ENCODE peak calls at places on chromosomes 11 and 22, in ten cellular contexts. Q is astrocyte, Z is endothelial cell of umbilical vein, U is H9, X is fibroblast of lung, E is GM23338, B is IMR-90, J is H1, T is PC-9, K is HCT116. F is an unnamed sample.
A peak's percentile ranks its signal among the peaks of the same experiment; 100 is the strongest.

GRCh38 chr11:127601578-127601977 is 601.0 kb upstream of the KIRREL3 start:
- DNase-seq in Q (no peak), Z (no peak), U (no peak), X (no peak), E (peak; percentile 30), B (no peak), J (no peak), T (no peak), K (no peak), F (no peak)

GRCh38 chr11:134997652-134998320 is 585.7 kb upstream of the B3GAT1 start:
- DNase-seq in Q (no peak), Z (no peak), U (no peak), X (no peak), E (no peak), B (no peak), J (no peak), T (no peak), K (no peak), F (no peak)

GRCh38 chr11:125272092-125272491 is 107.5 kb downstream of the PKNOX2 start:
- DNase-seq in Q (peak; percentile 66), Z (no peak), U (no peak), X (peak; percentile 73), E (no peak), B (peak; percentile 33), J (no peak), T (no peak), K (no peak), F (no peak)

GRCh38 chr11:57645716-57646085 is 4.0 kb downstream of the YPEL4 start:
- DNase-seq in Q (no peak), Z (no peak), U (no peak), X (no peak), E (peak; percentile 32), B (no peak), J (peak; percentile 70), T (no peak), K (no peak), F (no peak)

GRCh38 chr11:80822248-80822647 is 1381.4 kb upstream of the TENM4 start:
- DNase-seq in Q (no peak), Z (no peak), U (no peak), X (no peak), E (no peak), B (no peak), J (no peak), T (no peak), K (no peak), F (no peak)

GRCh38 chr11:2812371-2812991 is 73.1 kb downstream of the CDKN1C start:
- DNase-seq in Q (no peak), Z (no peak), U (no peak), X (no peak), E (no peak), B (no peak), J (no peak), T (no peak), K (no peak), F (peak; percentile 58)

GRCh38 chr22:18042685-18043084 is 18.3 kb upstream of the MICAL3 start:
- DNase-seq in Q (no peak), Z (no peak), U (no peak), X (no peak), E (no peak), B (no peak), J (no peak), T (no peak), K (no peak), F (no peak)

GRCh38 chr11:126265801-126266200 is 2.9 kb downstream of the SRPRA start:
- DNase-seq in Q (no peak), Z (peak; percentile 28), U (no peak), X (peak; percentile 10), E (no peak), B (peak; percentile 11), J (no peak), T (no peak), K (no peak), F (no peak)

GRCh38 chr22:19933328-19934241 is 8.0 kb upstream of the COMT start:
- DNase-seq in Q (no peak), Z (no peak), U (no peak), X (no peak), E (no peak), B (no peak), J (no peak), T (no peak), K (no peak), F (no peak)

GRCh38 chr11:10550988-10551657 is 10.1 kb upstream of the RNF141 start:
- DNase-seq in Q (no peak), Z (no peak), U (no peak), X (no peak), E (no peak), B (no peak), J (no peak), T (no peak), K (no peak), F (no peak)

GRCh38 chr11:115008774-115009173 is 330.4 kb downstream of the NXPE2 start:
- DNase-seq in Q (no peak), Z (no peak), U (no peak), X (no peak), E (peak; percentile 11), B (no peak), J (no peak), T (no peak), K (no peak), F (no peak)
- TF ChIP-seq CTCF in Q (no peak), Z (no peak), U (no peak), X (no peak), E (peak; percentile 22), B (no peak), J (no peak), T (no peak), K (no peak), F (no peak)

DNA sequence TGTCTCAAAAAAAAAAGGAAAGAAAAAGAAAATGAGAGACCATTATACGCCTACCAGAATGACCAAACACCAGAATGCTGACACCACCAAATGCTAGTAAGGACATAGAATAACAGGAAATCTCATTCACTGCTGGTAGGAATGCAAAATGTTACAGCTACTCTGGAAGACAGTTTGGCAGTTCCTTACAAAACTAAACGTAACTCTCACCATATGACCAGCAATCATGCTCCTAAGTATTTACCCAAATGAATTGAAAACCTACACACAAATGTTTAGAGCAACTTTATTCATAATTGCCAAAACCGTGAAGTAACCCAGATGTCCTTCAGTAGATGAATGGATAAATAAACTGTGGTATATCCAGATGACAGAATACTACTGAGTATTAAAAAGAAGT is 7.2 kb downstream of the CHKA start:
- DNase-seq in Q (no peak), Z (peak; percentile 60), U (peak; percentile 0), X (no peak), E (no peak), B (peak; percentile 65), J (no peak), T (no peak), K (no peak), F (no peak)
- H4K20me1 ChIP-seq in Q (peaks cover 44% of the 10 kb centered on the region), Z (no peaks in the 10 kb centered on the region), U (no peaks in the 10 kb centered on the region), X (peaks cover 2% of the 10 kb centered on the region), E (peaks cover 84% of the 10 kb centered on the region), B (peaks cover 22% of the 10 kb centered on the region), J (peaks cover 24% of the 10 kb centered on the region), T (peaks cover 99% of the 10 kb centered on the region), K (peaks cover 7% of the 10 kb centered on the region), F (peaks cover 85% of the 10 kb centered on the region)

DNA sequence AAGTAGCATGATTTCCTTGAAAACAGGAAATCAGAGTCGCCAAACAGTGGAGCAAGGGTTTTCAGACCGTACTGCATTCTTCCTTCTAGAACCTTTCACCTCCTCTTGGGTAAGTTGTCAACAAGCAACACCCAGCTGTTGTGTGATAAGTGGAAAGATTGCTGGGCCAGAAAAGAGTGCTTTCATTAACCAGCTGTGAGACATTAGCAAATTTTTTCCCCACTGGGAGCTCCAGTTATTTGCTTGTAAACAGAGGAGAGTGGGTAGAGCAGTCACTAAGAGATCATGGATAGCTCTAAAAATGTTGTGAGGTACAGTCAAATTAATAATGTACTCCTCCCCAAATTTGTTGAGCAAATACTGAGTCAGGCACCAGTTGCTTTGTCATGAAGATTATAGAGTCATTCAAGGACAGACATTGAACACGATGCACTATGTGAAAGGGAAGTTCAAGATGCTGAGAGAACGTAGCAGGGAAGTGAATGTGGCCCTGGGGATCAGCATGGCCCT is 11.7 kb upstream of the MPEG1 start:
- DNase-seq in Q (no peak), Z (peak; percentile 25), U (no peak), X (no peak), E (no peak), B (no peak), J (no peak), T (no peak), K (no peak), F (no peak)
- H3K27me3 ChIP-seq in Q (no peaks in the 10 kb centered on the region), Z (no peaks in the 10 kb centered on the region), U (no peaks in the 10 kb centered on the region), X (no peaks in the 10 kb centered on the region), E (no peaks in the 10 kb centered on the region), B (no peaks in the 10 kb centered on the region), J (no peaks in the 10 kb centered on the region), T (no peaks in the 10 kb centered on the region), K (no peaks in the 10 kb centered on the region), F (no peaks in the 10 kb centered on the region)

GRCh38 chr11:77471520-77472234 is 2.2 kb downstream of the PAK1 start:
- DNase-seq in Q (no peak), Z (no peak), U (no peak), X (no peak), E (peak; percentile 63), B (no peak), J (no peak), T (peak; percentile 55), K (no peak), F (peak; percentile 74)
- TF ChIP-seq CTCF in Q (peak; percentile 12), Z (no peak), U (peak; percentile 55), X (peak; percentile 19), E (peak; percentile 50), B (peak; percentile 13), J (no peak), T (peak; percentile 66), K (peak; percentile 66), F (peak; percentile 42)

GRCh38 chr11:501001-501682 is 5.9 kb downstream of the RNH1 start:
- DNase-seq in Q (no peak), Z (no peak), U (no peak), X (no peak), E (no peak), B (no peak), J (no peak), T (no peak), K (no peak), F (no peak)

GRCh38 chr11:503179-503981 is 3.7 kb downstream of the RNH1 start:
- DNase-seq in Q (no peak), Z (no peak), U (no peak), X (peak; percentile 18), E (no peak), B (peak; percentile 19), J (no peak), T (no peak), K (no peak), F (peak; percentile 26)

GRCh38 chr11:502288-503178 is 4.5 kb downstream of the RNH1 start:
- DNase-seq in Q (no peak), Z (no peak), U (no peak), X (no peak), E (no peak), B (no peak), J (no peak), T (no peak), K (no peak), F (no peak)

GRCh38 chr11:499201-500076 is 7.6 kb downstream of the RNH1 start:
- DNase-seq in Q (no peak), Z (no peak), U (peak; percentile 22), X (no peak), E (no peak), B (no peak), J (no peak), T (no peak), K (no peak), F (no peak)

GRCh38 chr11:501683-502287 is 5.3 kb downstream of the RNH1 start:
- DNase-seq in Q (no peak), Z (no peak), U (no peak), X (no peak), E (no peak), B (no peak), J (no peak), T (no peak), K (no peak), F (no peak)
- H4K20me1 ChIP-seq in Q (peaks cover 38% of the 10 kb centered on the region), Z (no peaks in the 10 kb centered on the region), U (no peaks in the 10 kb centered on the region), X (no peaks in the 10 kb centered on the region), E (peaks cover 7% of the 10 kb centered on the region), B (peaks cover 18% of the 10 kb centered on the region), J (peaks cover 10% of the 10 kb centered on the region), T (no peaks in the 10 kb centered on the region), K (no peaks in the 10 kb centered on the region), F (peaks cover 12% of the 10 kb centered on the region)

GRCh38 chr11:113289341-113290187 is 24.8 kb upstream of the TTC12 start:
- DNase-seq in Q (peak; percentile 4), Z (peak; percentile 59), U (peak; percentile 81), X (peak; percentile 16), E (peak; percentile 82), B (peak; percentile 38), J (peak; percentile 86), T (peak; percentile 55), K (peak; percentile 21), F (peak; percentile 81)
- H3K27me3 ChIP-seq in Q (peaks cover 10% of the 10 kb centered on the region), Z (no peaks in the 10 kb centered on the region), U (no peaks in the 10 kb centered on the region), X (no peaks in the 10 kb centered on the region), E (no peaks in the 10 kb centered on the region), B (peaks cover 8% of the 10 kb centered on the region), J (no peaks in the 10 kb centered on the region), T (no peaks in the 10 kb centered on the region), K (peaks cover 44% of the 10 kb centered on the region), F (no peaks in the 10 kb centered on the region)